ENCODE peak calls at places on chromosome 15, in four cellular contexts. One of them, this sample, is unnamed.

GRCh38 chr15:99973351-99973750 is 240.1 kb upstream of the LYSMD4 start:
- DNase-seq in aorta: peak; percentile 9
- DNase-seq in psoas muscle: no peak
- DNase-seq in ACHN: no peak
- DNase-seq in this sample: no peak

GRCh38 chr15:42385206-42385979 is 26.1 kb downstream of the CAPN3 start:
- DNase-seq in aorta: no peak
- DNase-seq in psoas muscle: no peak
- DNase-seq in ACHN: peak; percentile 50
- DNase-seq in this sample: peak; percentile 53

GRCh38 chr15:42371125-42371524 is 11.8 kb downstream of the CAPN3 start:
- DNase-seq in aorta: no peak
- DNase-seq in psoas muscle: no peak
- DNase-seq in ACHN: peak; percentile 45
- DNase-seq in this sample: no peak

GRCh38 chr15:67189326-67190051 is 65.0 kb downstream of the AAGAB start:
- DNase-seq in aorta: peak; percentile 95
- DNase-seq in psoas muscle: peak; percentile 93
- DNase-seq in ACHN: no peak
- DNase-seq in this sample: no peak

GRCh38 chr15:65869954-65870871 is 922 bp downstream of the RAB11A start:
- DNase-seq in aorta: peak; percentile 75
- DNase-seq in psoas muscle: peak; percentile 19
- DNase-seq in ACHN: peak; percentile 40
- DNase-seq in this sample: peak; percentile 76

GRCh38 chr15:70055601-70056051 is 42.1 kb downstream of the TLE3 start:
- DNase-seq in aorta: peak; percentile 55
- DNase-seq in psoas muscle: no peak
- DNase-seq in ACHN: no peak
- DNase-seq in this sample: no peak

GRCh38 chr15:43702174-43702573 is 8.5 kb downstream of the CKMT1A start:
- DNase-seq in aorta: no peak
- DNase-seq in psoas muscle: no peak
- DNase-seq in ACHN: no peak
- DNase-seq in this sample: no peak

GRCh38 chr15:68278345-68279217 is 1.0 kb downstream of the FEM1B start:
- DNase-seq in aorta: peak; percentile 80
- DNase-seq in psoas muscle: no peak
- DNase-seq in ACHN: no peak
- DNase-seq in this sample: peak; percentile 79

GRCh38 chr15:56886450-56886856 is 32.0 kb upstream of the TCF12 start:
- DNase-seq in aorta: no peak
- DNase-seq in psoas muscle: no peak
- DNase-seq in ACHN: no peak
- DNase-seq in this sample: no peak

GRCh38 chr15:49315543-49315942 is 107.5 kb upstream of the FGF7 start:
- DNase-seq in aorta: no peak
- DNase-seq in psoas muscle: no peak
- DNase-seq in ACHN: no peak
- DNase-seq in this sample: no peak

GRCh38 chr15:71559098-71559497 is 251.3 kb upstream of the NR2E3 start:
- DNase-seq in aorta: no peak
- DNase-seq in psoas muscle: no peak
- DNase-seq in ACHN: no peak
- DNase-seq in this sample: peak; percentile 85

GRCh38 chr15:75042730-75043508 is 19.5 kb downstream of the PPCDC start:
- DNase-seq in aorta: peak; percentile 90
- DNase-seq in psoas muscle: peak; percentile 78
- DNase-seq in ACHN: peak; percentile 27
- DNase-seq in this sample: no peak

GRCh38 chr15:90004671-90005070 is 3.5 kb downstream of the ZNF710 start:
- DNase-seq in aorta: no peak
- DNase-seq in psoas muscle: peak; percentile 56
- DNase-seq in ACHN: peak; percentile 8
- DNase-seq in this sample: peak; percentile 90